ENCODE peak calls at places on chromosomes 5 and 9, in four cellular contexts. E is CD8-positive, alpha-beta memory T cell; X is mesendoderm; Z is AML-193. I is an unnamed sample.

GRCh38 chr9:76761448-76761847 is 2.8 kb upstream of the PCA3 start:
- DNase-seq in E (no peak), X (no peak), Z (peak), I (no peak)

GRCh38 chr5:112396430-112396829 is 22.6 kb downstream of the EPB41L4A start:
- DNase-seq in E (no peak), X (no peak), Z (no peak), I (no peak)

GRCh38 chr5:150058480-150059126 is 27.8 kb downstream of the CSF1R start:
- DNase-seq in E (no peak), X (no peak), Z (peak), I (no peak)

GRCh38 chr5:23257656-23258055 is 249.8 kb upstream of the PRDM9 start:
- DNase-seq in E (no peak), X (no peak), Z (no peak), I (no peak)

GRCh38 chr5:136435951-136436544 is 70.7 kb upstream of the TRPC7 start:
- DNase-seq in E (no peak), X (no peak), Z (no peak), I (no peak)

GRCh38 chr9:107361816-107362215 is 78.7 kb downstream of the RAD23B start:
- DNase-seq in E (no peak), X (no peak), Z (no peak), I (no peak)

GRCh38 chr9:123614503-123615258 is 258.7 kb downstream of the CRB2 start:
- DNase-seq in E (no peak), X (peak), Z (no peak), I (no peak)

GRCh38 chr5:133948721-133949120 is 19.7 kb downstream of the C5orf15 start:
- DNase-seq in E (no peak), X (no peak), Z (no peak), I (no peak)

GRCh38 chr5:110094109-110094508 is 404.4 kb downstream of the MAN2A1 start:
- DNase-seq in E (no peak), X (no peak), Z (no peak), I (no peak)

GRCh38 chr5:16935271-16936149 is 578 bp downstream of the MYO10 start:
- DNase-seq in E (no peak), X (peak), Z (no peak), I (no peak)

GRCh38 chr5:169218176-169218575 is 82.8 kb downstream of the SLIT3 start:
- DNase-seq in E (no peak), X (peak), Z (no peak), I (no peak)

GRCh38 chr9:101072259-101072658 is 43.7 kb downstream of the PLPPR1 start:
- DNase-seq in E (no peak), X (no peak), Z (no peak), I (no peak)

GRCh38 chr5:131386779-131387178 is 122.9 kb downstream of the CDC42SE2 start:
- DNase-seq in E (no peak), X (no peak), Z (no peak), I (no peak)

GRCh38 chr5:20536813-20537212 is 548.8 kb upstream of the CDH18 start:
- DNase-seq in E (no peak), X (no peak), Z (peak), I (no peak)

GRCh38 chr5:111512026-111512405 is 319 bp downstream of the STARD4 start:
- DNase-seq in E (peak), X (peak), Z (no peak), I (no peak)

GRCh38 chr5:123155511-123155923 is 66.5 kb downstream of the PRDM6 start:
- DNase-seq in E (no peak), X (no peak), Z (no peak), I (no peak)

GRCh38 chr9:5582835-5583195 is 46.1 kb upstream of the RIC1 start:
- DNase-seq in E (peak), X (no peak), Z (no peak), I (peak)

GRCh38 chr9:115411993-115412452 is 294.1 kb upstream of the TNC start:
- DNase-seq in E (no peak), X (peak), Z (no peak), I (no peak)

GRCh38 chr5:102295534-102296228 is 403 bp downstream of the SLCO4C1 start:
- DNase-seq in E (no peak), X (peak), Z (peak), I (no peak)